ENCODE peak calls at places on chromosomes 13 and 19, in six cellular contexts. P, H, K, L, W and Y are unnamed samples.

GRCh38 chr19:21474671-21475181 is 30.7 kb upstream of the ZNF429 start:
- DNase-seq in K (peak; percentile 18), W (no peak), H (peak; percentile 77), L (peak; percentile 63), P (peak; percentile 74), Y (peak; percentile 64)

GRCh38 chr13:24147570-24147963 is 13.0 kb upstream of the SPATA13 start:
- DNase-seq in L (no peak), W (no peak), K (no peak), H (no peak), P (no peak), Y (peak; percentile 67)

GRCh38 chr19:45952691-45953505 is 20.8 kb downstream of the NOVA2 start:
- DNase-seq in W (peak; percentile 30), L (peak; percentile 58), H (no peak), K (peak; percentile 75), P (no peak), Y (peak; percentile 56)

GRCh38 chr19:40741527-40742390 is 8.5 kb downstream of the ACTMAP start:
- DNase-seq in H (no peak), P (no peak), L (no peak), K (no peak), W (no peak), Y (no peak)

GRCh38 chr19:42216653-42217521 is 590 bp downstream of the DEDD2 start:
- DNase-seq in W (no peak), K (peak; percentile 59), L (peak; percentile 41), H (peak; percentile 53), P (no peak), Y (peak; percentile 60)

GRCh38 chr13:62205273-62205672 is 789.6 kb upstream of the PCDH20 start:
- DNase-seq in W (no peak), K (no peak), L (no peak), P (no peak), H (no peak), Y (no peak)

GRCh38 chr19:19642506-19643157 is 825 bp downstream of the GMIP start:
- DNase-seq in L (peak; percentile 37), K (no peak), H (no peak), P (no peak), W (no peak), Y (peak; percentile 69)

GRCh38 chr19:34365463-34366401 is 736 bp downstream of the GPI start:
- DNase-seq in K (peak; percentile 28), P (peak; percentile 30), H (peak; percentile 43), W (no peak), L (peak; percentile 51), Y (no peak)

GRCh38 chr13:98503175-98504028 is 73.5 kb downstream of the STK24 start:
- DNase-seq in P (no peak), K (no peak), L (peak; percentile 44), W (no peak), H (no peak), Y (no peak)

GRCh38 chr19:17751912-17752273 is 616 bp downstream of the FCHO1 start:
- DNase-seq in P (no peak), K (no peak), H (no peak), W (no peak), L (no peak), Y (no peak)

GRCh38 chr13:114097893-114098688 is 34.3 kb downstream of the RASA3 start:
- DNase-seq in P (peak; percentile 19), K (no peak), L (no peak), W (no peak), H (no peak), Y (peak; percentile 41)